ENCODE peak calls at places on chromosomes 7 and 10, in eight cellular contexts. H is stomach, N is prostate gland, I is HCT116, U is SK-N-SH, V is transverse colon, K is sigmoid colon, C is spleen. P is an unnamed sample.

GRCh38 chr7:41103331-41103730 is 599.6 kb downstream of the INHBA start:
- DNase-seq in K (no peak), I (no peak), C (no peak), N (no peak), V (no peak), U (no peak), H (no peak), P (no peak)

GRCh38 chr10:6197274-6197673 is 5.5 kb upstream of the PFKFB3 start:
- DNase-seq in N (no peak), K (no peak), C (no peak), H (no peak), V (no peak), U (no peak), I (no peak), P (no peak)

GRCh38 chr7:108452707-108453106 is 3.5 kb downstream of the NRCAM start:
- DNase-seq in I (peak; percentile 21), K (no peak), U (peak; percentile 61), H (no peak), V (no peak), C (no peak), N (no peak), P (peak; percentile 17)

GRCh38 chr10:45420453-45421192 is 46.6 kb downstream of the ALOX5 start:
- DNase-seq in H (peak; percentile 94), U (no peak), V (peak; percentile 87), N (peak; percentile 73), C (peak; percentile 90), I (no peak), K (peak; percentile 89), P (no peak)

GRCh38 chr10:75399461-75400162 is 2.0 kb downstream of the ZNF503 start:
- DNase-seq in H (peak; percentile 84), N (peak; percentile 86), I (no peak), V (peak; percentile 87), C (peak; percentile 91), K (peak; percentile 95), U (peak; percentile 88), P (no peak)

GRCh38 chr7:91565499-91566331 is 301.5 kb downstream of the FZD1 start:
- DNase-seq in N (peak; percentile 89), H (peak; percentile 36), I (no peak), K (no peak), V (no peak), C (no peak), U (peak; percentile 44), P (no peak)

GRCh38 chr7:57220746-57221145 is 88.5 kb upstream of the ZNF479 start:
- DNase-seq in I (no peak), U (no peak), C (no peak), V (no peak), H (no peak), N (no peak), K (no peak), P (no peak)

GRCh38 chr7:106426803-106427202 is 142.0 kb upstream of the NAMPT start:
- DNase-seq in N (no peak), H (no peak), I (no peak), K (no peak), U (no peak), C (no peak), V (no peak), P (no peak)

GRCh38 chr7:38321515-38321944 is 48.1 kb upstream of the TARP start:
- DNase-seq in K (no peak), C (no peak), U (no peak), H (no peak), I (no peak), V (no peak), N (no peak), P (no peak)

GRCh38 chr10:17077251-17077904 is 52.2 kb downstream of the CUBN start:
- DNase-seq in C (no peak), I (no peak), U (no peak), V (no peak), H (no peak), K (no peak), N (no peak), P (no peak)

GRCh38 chr10:98236866-98237265 is 31.1 kb downstream of the LOXL4 start:
- DNase-seq in H (no peak), K (no peak), N (no peak), U (no peak), V (no peak), I (no peak), C (no peak), P (no peak)

GRCh38 chr7:39184387-39184786 is 206.7 kb downstream of the POU6F2 start:
- DNase-seq in H (no peak), C (no peak), N (no peak), K (no peak), V (no peak), I (no peak), U (no peak), P (no peak)

GRCh38 chr10:122206471-122207065 is 64.5 kb upstream of the BTBD16 start:
- DNase-seq in C (no peak), H (no peak), K (no peak), V (no peak), U (no peak), I (no peak), N (no peak), P (no peak)

GRCh38 chr7:131625817-131626372 is 69.5 kb upstream of the PODXL start:
- DNase-seq in N (no peak), U (peak; percentile 56), H (no peak), C (no peak), K (no peak), I (peak; percentile 6), V (no peak), P (peak; percentile 45)

GRCh38 chr7:137980308-137980707 is 21.6 kb downstream of the CREB3L2 start:
- DNase-seq in K (no peak), U (no peak), N (no peak), I (no peak), V (no peak), H (no peak), C (no peak), P (no peak)

GRCh38 chr7:6271694-6272371 is 591 bp downstream of the CYTH3 start:
- DNase-seq in V (peak; percentile 28), U (no peak), C (peak; percentile 88), N (no peak), I (no peak), K (peak; percentile 72), H (peak; percentile 26), P (no peak)

GRCh38 chr7:18866359-18867036 is 250.9 kb downstream of the TWIST1 start:
- DNase-seq in C (no peak), K (peak; percentile 87), H (no peak), U (no peak), I (peak; percentile 43), N (no peak), V (peak; percentile 8), P (peak; percentile 45)

GRCh38 chr7:73718905-73719805 is at the start of gene STX1A:
- DNase-seq in C (peak; percentile 93), H (peak; percentile 77), V (peak; percentile 76), U (peak; percentile 100), I (no peak), K (peak; percentile 84), N (peak; percentile 54), P (no peak)

GRCh38 chr7:71495828-71496227 is 363.9 kb downstream of the GALNT17 start:
- DNase-seq in U (no peak), N (no peak), V (no peak), C (no peak), I (no peak), H (no peak), K (no peak), P (no peak)

GRCh38 chr7:47400741-47401206 is 181.1 kb downstream of the TNS3 start:
- DNase-seq in I (no peak), H (peak; percentile 40), U (no peak), N (no peak), C (peak; percentile 71), V (peak; percentile 7), K (peak; percentile 25), P (no peak)

GRCh38 chr7:143331179-143331825 is 15.4 kb downstream of the CLCN1 start:
- DNase-seq in N (no peak), U (no peak), K (no peak), H (peak; percentile 49), C (no peak), V (no peak), I (no peak), P (peak; percentile 52)

GRCh38 chr7:139752148-139752547 is 25.6 kb downstream of the HIPK2 start:
- DNase-seq in H (no peak), K (no peak), C (no peak), I (no peak), V (no peak), U (no peak), N (no peak), P (no peak)

GRCh38 chr10:11290156-11290890 is 272.7 kb downstream of the CELF2 start:
- DNase-seq in V (no peak), H (no peak), I (no peak), K (no peak), N (no peak), C (no peak), U (no peak), P (no peak)
- TF ChIP-seq POLR2AphosphoS5 in V (no peak), H (no peak), I (no peak), K (no peak), N (no peak), C (no peak), U (no peak), P (no peak)

DNA sequence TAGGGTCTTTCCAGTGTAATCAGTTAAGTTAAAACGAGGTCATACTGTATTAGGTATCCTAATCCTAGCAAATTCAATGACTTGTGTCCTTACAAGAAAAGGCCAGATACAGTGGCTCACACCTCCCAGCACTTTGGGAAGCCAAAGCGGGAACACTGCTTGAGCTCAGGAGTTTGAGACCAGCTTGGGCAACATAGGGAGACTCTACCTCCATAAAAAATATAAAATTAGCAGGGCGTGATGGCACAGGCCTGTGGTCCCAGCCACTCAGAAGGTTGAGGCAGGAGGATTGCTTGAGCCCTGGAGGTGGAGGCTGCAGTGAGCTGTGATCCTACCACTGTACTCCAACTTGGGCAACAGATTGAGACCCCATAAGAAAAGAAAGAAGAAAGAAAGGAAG is 61.1 kb downstream of the CXCL12 start:
- DNase-seq in V (no peak), K (no peak), U (no peak), N (no peak), C (no peak), H (no peak), I (no peak), P (no peak)
- H3K9me3 ChIP-seq in V (no peaks in the 10 kb centered on the region), K (no peaks in the 10 kb centered on the region), U (no peaks in the 10 kb centered on the region), N (no peaks in the 10 kb centered on the region), C (no peaks in the 10 kb centered on the region), H (no peaks in the 10 kb centered on the region), I (no peaks in the 10 kb centered on the region), P (no peaks in the 10 kb centered on the region)

DNA sequence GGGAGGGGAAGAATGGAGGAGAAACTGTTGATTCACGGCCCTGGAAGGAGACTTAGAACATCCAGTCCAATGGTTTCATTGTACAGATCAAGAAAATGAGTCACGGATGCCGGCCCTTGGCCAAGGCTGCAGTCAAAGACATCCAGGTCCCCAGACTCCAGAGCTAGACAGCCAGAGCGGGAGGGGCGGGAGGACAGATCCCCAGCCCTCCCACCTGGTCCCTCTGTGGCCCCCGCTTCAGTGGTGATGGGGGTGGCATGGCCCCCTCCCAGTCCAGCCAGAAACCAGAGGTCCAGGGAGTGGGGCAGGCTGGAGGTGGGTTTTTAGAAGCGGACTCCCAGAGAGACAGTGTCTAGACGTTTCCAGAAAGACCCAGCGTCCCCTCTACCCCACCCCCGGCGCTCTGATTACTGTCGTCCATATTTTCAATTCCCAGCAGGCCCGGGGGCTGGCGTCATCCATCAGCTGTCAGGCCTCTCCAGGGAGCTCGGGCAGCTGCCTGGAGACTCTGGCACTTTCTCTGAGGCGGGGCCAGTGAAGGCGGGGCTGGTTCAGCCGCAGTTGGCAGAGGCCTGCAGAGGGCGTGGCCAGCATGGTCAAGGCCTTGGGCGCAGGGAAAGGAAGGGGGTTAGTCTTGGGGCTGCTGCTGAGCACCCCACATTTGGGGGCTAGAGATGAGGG is 8.0 kb upstream of the HSPB1 start:
- DNase-seq in U (peak; percentile 92), I (peak; percentile 83), N (peak; percentile 96), C (peak; percentile 90), K (peak; percentile 99), H (peak; percentile 96), V (peak; percentile 96), P (no peak)
- TF ChIP-seq POLR2AphosphoS5 in U (peak; percentile 83), I (peak; percentile 71), N (peak; percentile 99), C (peak; percentile 43), K (peak; percentile 94), H (peak; percentile 84), V (peak; percentile 72), P (peak; percentile 39)

GRCh38 chr10:130770018-130770630 is 541.4 kb downstream of the TCERG1L start:
- DNase-seq in V (no peak), I (no peak), H (no peak), N (no peak), C (peak; percentile 61), K (peak; percentile 46), U (peak; percentile 60), P (no peak)
- H3K9me3 ChIP-seq in V (no peaks in the 10 kb centered on the region), I (no peaks in the 10 kb centered on the region), H (peaks cover 43% of the 10 kb centered on the region), N (no peaks in the 10 kb centered on the region), C (peaks cover 43% of the 10 kb centered on the region), K (no peaks in the 10 kb centered on the region), U (no peaks in the 10 kb centered on the region), P (no peaks in the 10 kb centered on the region)

P was measured in Panc1.